ENCODE peak calls at places on chromosomes 12 and 14, in eight cellular contexts. X is DND-41, Z is lower leg skin, F is AG04450, V is fibroblast of mammary gland, E is endodermal cell, Y is cardiac fibroblast, S is A549. P is an unnamed sample.

GRCh38 chr14:95057851-95058250 is 99.5 kb downstream of the DICER1 start:
- DNase-seq in X (peak), Z (no peak), F (no peak), V (no peak), E (no peak), Y (no peak), S (no peak), P (no peak)

GRCh38 chr12:52836042-52836466 is 1.9 kb upstream of the KRT79 start:
- DNase-seq in X (no peak), Z (no peak), F (no peak), V (peak), E (no peak), Y (peak), S (no peak), P (no peak)

GRCh38 chr12:48336564-48336963 is 14.2 kb downstream of the ZNF641 start:
- DNase-seq in X (no peak), Z (no peak), F (no peak), V (peak), E (peak), Y (peak), S (peak), P (no peak)

GRCh38 chr12:12503384-12504078 is 59.1 kb downstream of the DUSP16 start:
- DNase-seq in X (no peak), Z (no peak), F (no peak), V (no peak), E (peak), Y (no peak), S (no peak), P (no peak)

GRCh38 chr12:56377989-56378316 is 15.3 kb upstream of the APOF start:
- DNase-seq in X (no peak), Z (no peak), F (no peak), V (no peak), E (no peak), Y (no peak), S (no peak), P (no peak)

GRCh38 chr12:41548926-41549325 is 360.8 kb downstream of the PDZRN4 start:
- DNase-seq in X (no peak), Z (no peak), F (no peak), V (no peak), E (no peak), Y (no peak), S (no peak), P (no peak)

GRCh38 chr14:58898655-58899316 is 261.0 kb downstream of the DACT1 start:
- DNase-seq in X (no peak), Z (no peak), F (peak), V (peak), E (no peak), Y (peak), S (peak), P (peak)

GRCh38 chr12:99767809-99768208 is 120.3 kb downstream of the GARIN6 start:
- DNase-seq in X (no peak), Z (no peak), F (no peak), V (peak), E (no peak), Y (peak), S (peak), P (no peak)

GRCh38 chr14:70894868-70895267 is 12.4 kb upstream of the PCNX1 start:
- DNase-seq in X (no peak), Z (no peak), F (no peak), V (peak), E (no peak), Y (peak), S (no peak), P (no peak)

GRCh38 chr12:106296179-106296877 is 6.2 kb upstream of the TCP11L2 start:
- DNase-seq in X (no peak), Z (no peak), F (no peak), V (peak), E (peak), Y (peak), S (peak), P (peak)

GRCh38 chr14:47009615-47010014 is 358.0 kb upstream of the RPL10L start:
- DNase-seq in X (no peak), Z (no peak), F (no peak), V (no peak), E (no peak), Y (no peak), S (no peak), P (no peak)

GRCh38 chr12:76259071-76259470 is 89.1 kb downstream of the BBS10 start:
- DNase-seq in X (no peak), Z (no peak), F (no peak), V (peak), E (peak), Y (peak), S (no peak), P (no peak)

GRCh38 chr12:52169886-52170285 is 21.9 kb downstream of the KRT80 start:
- DNase-seq in X (no peak), Z (no peak), F (no peak), V (no peak), E (no peak), Y (no peak), S (no peak), P (no peak)

GRCh38 chr14:86357119-86357518 is 827.2 kb downstream of the FLRT2 start:
- DNase-seq in X (no peak), Z (no peak), F (no peak), V (no peak), E (no peak), Y (no peak), S (no peak), P (no peak)

GRCh38 chr14:94113908-94114588 is 3.5 kb downstream of the IFI27 start:
- DNase-seq in X (no peak), Z (no peak), F (no peak), V (peak), E (peak), Y (no peak), S (no peak), P (no peak)

GRCh38 chr12:50257226-50258166 is 25.8 kb downstream of the LIMA1 start:
- DNase-seq in X (no peak), Z (peak), F (no peak), V (peak), E (no peak), Y (peak), S (peak), P (no peak)

GRCh38 chr12:120453060-120453761 is 7.0 kb downstream of the GATC start:
- DNase-seq in X (no peak), Z (no peak), F (no peak), V (no peak), E (no peak), Y (no peak), S (no peak), P (no peak)

GRCh38 chr12:109621864-109622485 is 48.4 kb downstream of the MVK start:
- DNase-seq in X (no peak), Z (no peak), F (no peak), V (no peak), E (no peak), Y (no peak), S (no peak), P (no peak)

GRCh38 chr12:31323466-31324115 is 2.4 kb downstream of the SINHCAF start:
- DNase-seq in X (no peak), Z (peak), F (no peak), V (no peak), E (no peak), Y (peak), S (peak), P (no peak)

GRCh38 chr14:28143340-28143739 is 623.2 kb upstream of the FOXG1 start:
- DNase-seq in X (no peak), Z (no peak), F (no peak), V (no peak), E (no peak), Y (no peak), S (no peak), P (no peak)

GRCh38 chr14:99971087-99971928 is 93.9 kb upstream of the EVL start:
- DNase-seq in X (peak), Z (no peak), F (peak), V (peak), E (peak), Y (peak), S (peak), P (no peak)

GRCh38 chr14:79878785-79879184 is 332.5 kb downstream of the DIO2 start:
- DNase-seq in X (no peak), Z (no peak), F (no peak), V (no peak), E (no peak), Y (no peak), S (no peak), P (no peak)

GRCh38 chr12:69042970-69043369 is 110.0 kb upstream of the CPM start:
- DNase-seq in X (no peak), Z (no peak), F (no peak), V (no peak), E (peak), Y (no peak), S (no peak), P (no peak)

GRCh38 chr14:54182419-54183040 is 214.3 kb upstream of the CDKN3 start:
- DNase-seq in X (no peak), Z (no peak), F (no peak), V (peak), E (no peak), Y (peak), S (no peak), P (no peak)

GRCh38 chr12:56326126-56326525 is 7.7 kb downstream of the PAN2 start:
- DNase-seq in X (no peak), Z (no peak), F (no peak), V (no peak), E (no peak), Y (no peak), S (no peak), P (no peak)

GRCh38 chr14:88951370-88951769 is 126.9 kb downstream of the TTC8 start:
- DNase-seq in X (no peak), Z (no peak), F (no peak), V (no peak), E (no peak), Y (no peak), S (no peak), P (no peak)

GRCh38 chr12:48489012-48489411 is 6.7 kb downstream of the C12orf54 start:
- DNase-seq in X (no peak), Z (no peak), F (peak), V (peak), E (no peak), Y (peak), S (no peak), P (peak)

GRCh38 chr12:6178981-6179761 is 21.0 kb upstream of the CD9 start:
- DNase-seq in X (no peak), Z (no peak), F (no peak), V (no peak), E (peak), Y (peak), S (no peak), P (no peak)

GRCh38 chr12:108696111-108696995 is 35.0 kb downstream of the CORO1C start:
- DNase-seq in X (peak), Z (no peak), F (peak), V (peak), E (no peak), Y (peak), S (no peak), P (peak)

GRCh38 chr12:13425766-13426165 is 229.2 kb downstream of the EMP1 start:
- DNase-seq in X (no peak), Z (no peak), F (peak), V (peak), E (peak), Y (peak), S (peak), P (peak)

GRCh38 chr12:130647814-130648213 is 68.3 kb downstream of the RIMBP2 start:
- DNase-seq in X (no peak), Z (no peak), F (no peak), V (no peak), E (no peak), Y (no peak), S (no peak), P (no peak)

GRCh38 chr12:59649203-59649602 is 53.4 kb downstream of the SLC16A7 start:
- DNase-seq in X (no peak), Z (no peak), F (no peak), V (no peak), E (no peak), Y (no peak), S (no peak), P (no peak)

GRCh38 chr12:69810870-69811498 is 14.0 kb upstream of the MYRFL start:
- DNase-seq in X (no peak), Z (no peak), F (no peak), V (no peak), E (no peak), Y (no peak), S (no peak), P (no peak)

GRCh38 chr12:63779498-63780481 is at the start of gene RXYLT1:
- DNase-seq in X (peak), Z (peak), F (peak), V (peak), E (peak), Y (peak), S (peak), P (no peak)

GRCh38 chr14:68394113-68394718 is 398.7 kb downstream of the ZFP36L1 start:
- DNase-seq in X (no peak), Z (no peak), F (no peak), V (no peak), E (no peak), Y (no peak), S (no peak), P (no peak)

GRCh38 chr12:11069854-11070253 is 7.8 kb upstream of the TAS2R46 start:
- DNase-seq in X (no peak), Z (no peak), F (no peak), V (no peak), E (no peak), Y (no peak), S (no peak), P (no peak)

GRCh38 chr12:99334737-99335136 is 312.8 kb upstream of the GARIN6 start:
- DNase-seq in X (no peak), Z (no peak), F (no peak), V (peak), E (no peak), Y (no peak), S (no peak), P (no peak)

GRCh38 chr12:99287136-99287535 is 360.4 kb upstream of the GARIN6 start:
- DNase-seq in X (no peak), Z (no peak), F (no peak), V (no peak), E (peak), Y (no peak), S (no peak), P (no peak)

GRCh38 chr12:124520258-124520657 is 47.2 kb downstream of the NCOR2 start:
- DNase-seq in X (no peak), Z (no peak), F (no peak), V (peak), E (no peak), Y (peak), S (peak), P (no peak)

GRCh38 chr12:124516850-124517249 is 50.6 kb downstream of the NCOR2 start:
- DNase-seq in X (no peak), Z (no peak), F (no peak), V (no peak), E (no peak), Y (no peak), S (no peak), P (no peak)

GRCh38 chr12:124519741-124520140 is 47.7 kb downstream of the NCOR2 start:
- DNase-seq in X (no peak), Z (no peak), F (no peak), V (no peak), E (no peak), Y (peak), S (no peak), P (no peak)

GRCh38 chr12:124517260-124518050 is 50.0 kb downstream of the NCOR2 start:
- DNase-seq in X (no peak), Z (peak), F (no peak), V (no peak), E (no peak), Y (peak), S (peak), P (no peak)

GRCh38 chr12:124518051-124518932 is 49.1 kb downstream of the NCOR2 start:
- DNase-seq in X (no peak), Z (peak), F (peak), V (peak), E (peak), Y (peak), S (peak), P (peak)
- H3K4me3 ChIP-seq in X (no peak), Z (peak), F (peak), V (peak), E (no peak), Y (peak), S (peak), P (peak)

GRCh38 chr12:67222302-67222701 is 46.9 kb upstream of the CAND1 start:
- DNase-seq in X (no peak), Z (no peak), F (no peak), V (peak), E (peak), Y (peak), S (peak), P (no peak)
- TF ChIP-seq CTCF in X (peak), Z (no peak), F (peak), V (peak), E (peak), Y (no peak), S (peak), P (peak)

GRCh38 chr12:121797937-121798801 is 4.7 kb upstream of the RHOF start:
- DNase-seq in X (peak), Z (no peak), F (no peak), V (peak), E (peak), Y (no peak), S (peak), P (no peak)
- H3K4me3 ChIP-seq in X (no peak), Z (no peak), F (peak), V (peak), E (peak), Y (peak), S (peak), P (peak)

GRCh38 chr12:92144631-92145480 is 790 bp downstream of the BTG1 start:
- DNase-seq in X (peak), Z (peak), F (no peak), V (peak), E (peak), Y (peak), S (peak), P (no peak)

GRCh38 chr12:92143280-92143679 is 2.4 kb downstream of the BTG1 start:
- DNase-seq in X (no peak), Z (no peak), F (no peak), V (no peak), E (peak), Y (peak), S (no peak), P (no peak)

GRCh38 chr12:92142251-92142896 is 3.3 kb downstream of the BTG1 start:
- DNase-seq in X (no peak), Z (no peak), F (no peak), V (no peak), E (no peak), Y (peak), S (no peak), P (no peak)

GRCh38 chr12:92145481-92145730 is 240 bp downstream of the BTG1 start:
- DNase-seq in X (no peak), Z (no peak), F (no peak), V (no peak), E (no peak), Y (no peak), S (no peak), P (no peak)

DNA sequence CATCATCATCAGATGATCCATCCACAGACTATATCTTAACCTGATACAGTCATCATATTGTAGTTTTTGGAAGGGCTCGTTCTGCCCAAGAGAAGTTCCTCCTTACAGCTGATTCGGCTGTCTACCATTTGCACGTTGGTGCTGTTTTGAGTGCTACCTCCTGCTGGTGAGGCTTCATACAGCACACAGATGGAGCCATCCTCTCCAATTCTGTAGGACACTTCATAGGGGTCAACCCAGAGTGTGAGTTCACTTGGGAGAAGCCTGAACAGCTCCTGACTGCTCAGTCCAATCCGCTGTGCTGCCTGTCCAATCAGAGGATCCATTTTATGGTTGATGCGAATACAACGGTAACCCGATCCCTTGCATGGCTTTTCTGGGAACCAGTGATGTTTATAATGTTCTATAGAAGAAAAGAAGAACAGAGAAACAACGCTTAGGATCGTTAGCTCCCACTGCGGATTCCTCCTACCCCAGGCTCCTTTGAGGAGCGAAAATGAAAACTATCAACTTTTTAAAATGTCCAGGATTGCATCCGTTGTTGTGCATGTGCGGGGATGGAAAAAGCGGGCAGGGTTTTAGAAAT is 1.5 kb downstream of the BTG1 start:
- DNase-seq in X (peak), Z (peak), F (peak), V (peak), E (peak), Y (peak), S (peak), P (peak)
- TF ChIP-seq CTCF in X (peak), Z (no peak), F (peak), V (peak), E (peak), Y (peak), S (peak), P (peak)

GRCh38 chr14:102819176-102819628 is 42.0 kb downstream of the TRAF3 start:
- DNase-seq in X (no peak), Z (no peak), F (no peak), V (no peak), E (no peak), Y (no peak), S (no peak), P (no peak)
- H3K4me3 ChIP-seq in X (no peak), Z (no peak), F (no peak), V (no peak), E (no peak), Y (no peak), S (no peak), P (no peak)

DNA sequence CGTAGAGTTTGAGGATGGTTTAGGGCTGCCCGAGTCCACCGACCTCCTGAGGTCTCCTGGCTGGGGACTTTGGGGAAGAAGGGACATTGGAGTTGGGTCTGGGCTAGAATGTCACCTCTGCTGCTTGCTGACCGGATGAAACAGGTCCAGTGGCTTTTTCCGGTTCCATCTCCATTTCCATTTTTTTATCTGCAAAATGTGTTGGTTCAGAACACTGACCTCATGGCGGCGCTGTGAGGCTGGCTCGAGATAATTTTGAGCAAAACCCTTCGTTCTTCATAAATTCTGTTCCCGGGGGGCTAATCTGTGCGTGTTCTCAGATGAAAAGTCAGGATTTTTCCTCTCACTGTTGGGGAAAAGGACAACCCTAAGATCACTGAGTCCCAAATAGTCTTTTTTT is 11.7 kb upstream of the MYL2 start:
- DNase-seq in X (no peak), Z (no peak), F (no peak), V (no peak), E (peak), Y (peak), S (peak), P (no peak)
- TF ChIP-seq CTCF in X (peak), Z (no peak), F (peak), V (peak), E (peak), Y (peak), S (peak), P (no peak)

GRCh38 chr12:113919791-113920190 is 46.3 kb downstream of the RBM19 start:
- DNase-seq in X (no peak), Z (no peak), F (no peak), V (no peak), E (no peak), Y (no peak), S (no peak), P (no peak)
- H3K4me3 ChIP-seq in X (no peak), Z (no peak), F (no peak), V (no peak), E (no peak), Y (no peak), S (no peak), P (no peak)

DNA sequence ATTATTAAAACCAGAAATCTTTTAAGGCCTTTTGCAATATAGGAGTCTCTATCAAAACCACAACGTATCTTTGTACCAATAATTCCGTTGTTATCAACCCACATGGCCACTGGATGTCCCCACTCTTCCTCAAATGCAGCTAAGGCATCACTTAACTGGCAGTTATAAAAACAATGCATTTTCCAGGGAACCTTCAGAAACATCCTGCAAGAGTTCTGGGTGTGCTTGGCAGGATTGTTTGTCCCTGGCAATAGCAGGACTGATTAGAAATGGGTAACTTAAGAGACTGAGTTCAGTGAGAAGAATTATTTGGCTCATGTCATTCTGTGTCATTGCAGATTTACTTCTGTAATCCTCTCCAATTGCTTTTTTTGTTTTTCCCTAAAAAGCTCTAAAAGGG is 112.0 kb downstream of the SLC15A5 start:
- DNase-seq in X (no peak), Z (peak), F (peak), V (peak), E (peak), Y (peak), S (peak), P (peak)
- TF ChIP-seq CTCF in X (peak), Z (no peak), F (peak), V (peak), E (peak), Y (peak), S (peak), P (peak)

GRCh38 chr12:132272706-132273105 is 56.7 kb downstream of the GALNT9 start:
- DNase-seq in X (no peak), Z (no peak), F (no peak), V (no peak), E (no peak), Y (no peak), S (no peak), P (no peak)
- H3K4me3 ChIP-seq in X (no peak), Z (no peak), F (no peak), V (no peak), E (no peak), Y (no peak), S (no peak), P (no peak)